ENCODE peak calls at places on chromosome 16, in seven cellular contexts. T, W, O, I, H, J and L are unnamed samples.

GRCh38 chr16:78230832-78231231 is 131.4 kb downstream of the WWOX start:
- DNase-seq in I (no peak), H (no peak), T (no peak), J (no peak), O (no peak), W (no peak), L (no peak)

GRCh38 chr16:47523342-47524006 is 62.3 kb downstream of the PHKB start:
- DNase-seq in O (no peak), W (no peak), H (no peak), T (no peak), J (no peak), I (no peak), L (peak)

GRCh38 chr16:86610779-86611516 is 32.6 kb downstream of the FOXL1 start:
- DNase-seq in J (no peak), W (no peak), O (no peak), T (no peak), H (no peak), I (no peak), L (no peak)

GRCh38 chr16:51937771-51938170 is 609.2 kb downstream of the TOX3 start:
- DNase-seq in O (no peak), I (no peak), W (no peak), T (no peak), J (no peak), H (no peak), L (no peak)

GRCh38 chr16:11095935-11096334 is 151.6 kb downstream of the CLEC16A start:
- DNase-seq in W (no peak), I (no peak), J (no peak), T (no peak), H (no peak), O (no peak), L (no peak)

GRCh38 chr16:11112723-11113348 is 143.2 kb downstream of the SOCS1 start:
- DNase-seq in J (no peak), W (no peak), I (no peak), T (no peak), H (no peak), O (no peak), L (no peak)

GRCh38 chr16:88957887-88958577 is 19.0 kb downstream of the CBFA2T3 start:
- DNase-seq in H (no peak), I (no peak), J (no peak), T (no peak), W (peak), O (no peak), L (peak)

GRCh38 chr16:86048882-86049585 is 150.1 kb downstream of the IRF8 start:
- DNase-seq in T (no peak), I (no peak), O (no peak), W (no peak), H (no peak), J (no peak), L (no peak)

GRCh38 chr16:54938351-54939346 is 8.0 kb downstream of the IRX5 start:
- DNase-seq in T (peak), I (no peak), W (peak), J (no peak), H (no peak), O (no peak), L (no peak)

GRCh38 chr16:12067714-12068401 is 91.3 kb downstream of the SNX29 start:
- DNase-seq in O (peak), I (peak), H (peak), T (peak), J (peak), W (no peak), L (peak)

GRCh38 chr16:73125860-73126259 is 77.9 kb upstream of the ZFHX3 start:
- DNase-seq in I (no peak), H (no peak), O (no peak), J (no peak), T (no peak), W (no peak), L (no peak)

GRCh38 chr16:66480265-66481080 is 53.4 kb downstream of the BEAN1 start:
- DNase-seq in T (no peak), O (no peak), I (no peak), H (no peak), J (no peak), W (no peak), L (no peak)

GRCh38 chr16:57185446-57185944 is 344 bp downstream of the PSME3IP1 start:
- DNase-seq in W (peak), O (no peak), J (peak), H (peak), I (no peak), T (peak), L (peak)

GRCh38 chr16:86580798-86581185 is 2.4 kb downstream of the FOXL1 start:
- DNase-seq in J (no peak), T (no peak), O (no peak), H (no peak), W (no peak), I (no peak), L (no peak)